ENCODE peak calls at places on chromosomes 4 and X, in nine cellular contexts. One of them, this sample, is unnamed.

GRCh38 chr4:106615961-106616360 is 247.4 kb upstream of the GIMD1 start:
- DNase-seq in HTR-8/SVneo: no peak
- DNase-seq in activated gamma-delta T cell treated with anti-CD3 and anti-CD28 coated beads, Interleukin-2, amount 50 U/mL, for 16 hours: no peak
- DNase-seq in EL: peak
- DNase-seq in thyroid gland: no peak
- DNase-seq in aorta: no peak
- DNase-seq in Kasumi-1: no peak
- DNase-seq in PC-3: peak
- DNase-seq in omental fat pad: no peak
- DNase-seq in this sample: no peak

GRCh38 chrX:101617211-101618191 is at the start of gene ARMCX6:
- DNase-seq in HTR-8/SVneo: peak
- DNase-seq in activated gamma-delta T cell treated with anti-CD3 and anti-CD28 coated beads, Interleukin-2, amount 50 U/mL, for 16 hours: peak
- DNase-seq in EL: peak
- DNase-seq in thyroid gland: peak
- DNase-seq in aorta: peak
- DNase-seq in Kasumi-1: peak
- DNase-seq in PC-3: peak
- DNase-seq in omental fat pad: no peak
- DNase-seq in this sample: peak

GRCh38 chr4:100391086-100391485 is 126.7 kb downstream of the EMCN start:
- DNase-seq in HTR-8/SVneo: no peak
- DNase-seq in activated gamma-delta T cell treated with anti-CD3 and anti-CD28 coated beads, Interleukin-2, amount 50 U/mL, for 16 hours: no peak
- DNase-seq in EL: no peak
- DNase-seq in thyroid gland: no peak
- DNase-seq in aorta: no peak
- DNase-seq in Kasumi-1: no peak
- DNase-seq in PC-3: no peak
- DNase-seq in omental fat pad: no peak
- DNase-seq in this sample: no peak

GRCh38 chrX:131262738-131263679 is 26.1 kb downstream of the IGSF1 start:
- DNase-seq in HTR-8/SVneo: no peak
- DNase-seq in activated gamma-delta T cell treated with anti-CD3 and anti-CD28 coated beads, Interleukin-2, amount 50 U/mL, for 16 hours: no peak
- DNase-seq in EL: no peak
- DNase-seq in thyroid gland: no peak
- DNase-seq in aorta: no peak
- DNase-seq in Kasumi-1: peak
- DNase-seq in PC-3: peak
- DNase-seq in omental fat pad: no peak
- DNase-seq in this sample: no peak

GRCh38 chrX:153970398-153971123 is 1.1 kb downstream of the HCFC1 start:
- DNase-seq in HTR-8/SVneo: peak
- DNase-seq in activated gamma-delta T cell treated with anti-CD3 and anti-CD28 coated beads, Interleukin-2, amount 50 U/mL, for 16 hours: no peak
- DNase-seq in EL: peak
- DNase-seq in thyroid gland: peak
- DNase-seq in aorta: peak
- DNase-seq in Kasumi-1: peak
- DNase-seq in PC-3: peak
- DNase-seq in omental fat pad: no peak
- DNase-seq in this sample: peak

GRCh38 chrX:69024287-69024686 is 141.0 kb downstream of the PJA1 start:
- DNase-seq in HTR-8/SVneo: no peak
- DNase-seq in activated gamma-delta T cell treated with anti-CD3 and anti-CD28 coated beads, Interleukin-2, amount 50 U/mL, for 16 hours: no peak
- DNase-seq in EL: no peak
- DNase-seq in thyroid gland: peak
- DNase-seq in aorta: no peak
- DNase-seq in Kasumi-1: no peak
- DNase-seq in PC-3: no peak
- DNase-seq in omental fat pad: no peak
- DNase-seq in this sample: no peak

GRCh38 chr4:155582971-155583437 is 83.6 kb upstream of the GUCY1A1 start:
- DNase-seq in HTR-8/SVneo: no peak
- DNase-seq in activated gamma-delta T cell treated with anti-CD3 and anti-CD28 coated beads, Interleukin-2, amount 50 U/mL, for 16 hours: no peak
- DNase-seq in EL: peak
- DNase-seq in thyroid gland: no peak
- DNase-seq in aorta: no peak
- DNase-seq in Kasumi-1: peak
- DNase-seq in PC-3: peak
- DNase-seq in omental fat pad: no peak
- DNase-seq in this sample: no peak

GRCh38 chrX:39065051-39065871 is 264.0 kb downstream of the MID1IP1 start:
- DNase-seq in HTR-8/SVneo: no peak
- DNase-seq in activated gamma-delta T cell treated with anti-CD3 and anti-CD28 coated beads, Interleukin-2, amount 50 U/mL, for 16 hours: no peak
- DNase-seq in EL: no peak
- DNase-seq in thyroid gland: no peak
- DNase-seq in aorta: no peak
- DNase-seq in Kasumi-1: no peak
- DNase-seq in PC-3: no peak
- DNase-seq in omental fat pad: no peak
- DNase-seq in this sample: no peak

GRCh38 chr4:7365472-7366179 is 69.1 kb downstream of the PSAPL1 start:
- DNase-seq in HTR-8/SVneo: no peak
- DNase-seq in activated gamma-delta T cell treated with anti-CD3 and anti-CD28 coated beads, Interleukin-2, amount 50 U/mL, for 16 hours: no peak
- DNase-seq in EL: no peak
- DNase-seq in thyroid gland: peak
- DNase-seq in aorta: peak
- DNase-seq in Kasumi-1: no peak
- DNase-seq in PC-3: no peak
- DNase-seq in omental fat pad: no peak
- DNase-seq in this sample: no peak

GRCh38 chr4:90950385-90950841 is 823.2 kb downstream of the CCSER1 start:
- DNase-seq in HTR-8/SVneo: no peak
- DNase-seq in activated gamma-delta T cell treated with anti-CD3 and anti-CD28 coated beads, Interleukin-2, amount 50 U/mL, for 16 hours: no peak
- DNase-seq in EL: no peak
- DNase-seq in thyroid gland: no peak
- DNase-seq in aorta: no peak
- DNase-seq in Kasumi-1: no peak
- DNase-seq in PC-3: peak
- DNase-seq in omental fat pad: no peak
- DNase-seq in this sample: no peak

This sample was measured in suprapubic skin.